ENCODE peak calls at places on chromosomes 5 and 9, in ten cellular contexts. N is RWPE1; V is H9; G is stimulated activated CD4-positive, alpha-beta T cell treated with anti-CD3 and anti-CD28 coated beads, TNF-alpha, amount 100 ng/mL, for 48 hours; A is AG08395; P is activated T-cell treated with anti-CD3 and anti-CD28 coated beads for 48 hours; U is GDM1; C is fibroblast of mammary gland; Y is stimulated activated CD8-positive, alpha-beta memory T cell treated with anti-CD3 and anti-CD28 coated beads, Interleukin-2, amount 100 ng/mL, for 48 hours; F is GM03348. H is an unnamed sample.

GRCh38 chr5:80284720-80285119 is 28.9 kb upstream of the SERINC5 start:
- DNase-seq in N (no peak), V (no peak), G (no peak), A (no peak), P (no peak), U (no peak), C (no peak), Y (no peak), F (no peak), H (no peak)

GRCh38 chr9:93231716-93232115 is 47.8 kb downstream of the WNK2 start:
- DNase-seq in N (no peak), V (no peak), G (no peak), A (no peak), P (no peak), U (no peak), C (no peak), Y (no peak), F (no peak), H (no peak)

GRCh38 chr9:101455656-101456235 is 20.2 kb upstream of the ALDOB start:
- DNase-seq in N (no peak), V (no peak), G (no peak), A (peak; percentile 41), P (no peak), U (no peak), C (peak; percentile 73), Y (no peak), F (peak; percentile 55), H (no peak)

GRCh38 chr5:136042665-136043121 is 13.9 kb downstream of the TGFBI start:
- DNase-seq in N (no peak), V (no peak), G (no peak), A (no peak), P (no peak), U (peak; percentile 11), C (no peak), Y (no peak), F (no peak), H (no peak)

GRCh38 chr9:13444696-13445095 is 165.2 kb upstream of the MPDZ start:
- DNase-seq in N (no peak), V (no peak), G (no peak), A (no peak), P (no peak), U (no peak), C (no peak), Y (no peak), F (no peak), H (no peak)

GRCh38 chr9:16012621-16013020 is 459.8 kb downstream of the CCDC171 start:
- DNase-seq in N (no peak), V (no peak), G (no peak), A (peak; percentile 40), P (no peak), U (no peak), C (peak; percentile 77), Y (no peak), F (no peak), H (no peak)

GRCh38 chr5:82168294-82168693 is 109.9 kb downstream of the RPS23 start:
- DNase-seq in N (no peak), V (no peak), G (no peak), A (peak; percentile 41), P (no peak), U (no peak), C (peak; percentile 35), Y (no peak), F (peak; percentile 41), H (no peak)

GRCh38 chr9:127132921-127133647 is 10.6 kb upstream of the ANGPTL2 start:
- DNase-seq in N (no peak), V (peak; percentile 50), G (no peak), A (peak; percentile 38), P (no peak), U (no peak), C (peak; percentile 50), Y (no peak), F (peak; percentile 62), H (no peak)

GRCh38 chr5:134438268-134438622 is 26.6 kb upstream of the CDKN2AIPNL start:
- DNase-seq in N (no peak), V (no peak), G (no peak), A (peak; percentile 57), P (no peak), U (no peak), C (peak; percentile 95), Y (no peak), F (peak; percentile 49), H (no peak)

GRCh38 chr9:127020036-127020435 is 102.4 kb downstream of the ANGPTL2 start:
- DNase-seq in N (no peak), V (no peak), G (no peak), A (no peak), P (no peak), U (no peak), C (no peak), Y (no peak), F (no peak), H (no peak)

GRCh38 chr9:137456061-137456863 is 2.9 kb downstream of the NSMF start:
- DNase-seq in N (no peak), V (no peak), G (no peak), A (no peak), P (no peak), U (no peak), C (peak; percentile 45), Y (no peak), F (no peak), H (peak; percentile 10)

GRCh38 chr9:97958812-97959511 is 21.0 kb upstream of the HEMGN start:
- DNase-seq in N (no peak), V (no peak), G (no peak), A (peak; percentile 33), P (no peak), U (no peak), C (peak; percentile 71), Y (no peak), F (peak; percentile 33), H (no peak)

GRCh38 chr9:8880031-8880430 is 1080.5 kb upstream of the DMAC1 start:
- DNase-seq in N (no peak), V (no peak), G (no peak), A (no peak), P (no peak), U (no peak), C (no peak), Y (no peak), F (no peak), H (no peak)

GRCh38 chr5:137070521-137070920 is 428.6 kb downstream of the SPOCK1 start:
- DNase-seq in N (no peak), V (no peak), G (no peak), A (no peak), P (no peak), U (no peak), C (no peak), Y (no peak), F (no peak), H (no peak)

GRCh38 chr5:140011297-140011802 is 31.7 kb downstream of the NRG2 start:
- DNase-seq in N (peak; percentile 20), V (no peak), G (no peak), A (no peak), P (no peak), U (no peak), C (peak; percentile 28), Y (no peak), F (no peak), H (no peak)

GRCh38 chr5:139636207-139636792 is 11.8 kb upstream of the CXXC5 start:
- DNase-seq in N (no peak), V (no peak), G (peak; percentile 59), A (no peak), P (peak; percentile 45), U (no peak), C (no peak), Y (peak; percentile 52), F (no peak), H (no peak)

GRCh38 chr5:116573617-116574431 is 799 bp downstream of the SEMA6A start:
- DNase-seq in N (no peak), V (no peak), G (no peak), A (no peak), P (no peak), U (no peak), C (no peak), Y (no peak), F (peak; percentile 35), H (peak; percentile 26)

GRCh38 chr5:52810426-52810825 is 22.7 kb downstream of the ITGA1 start:
- DNase-seq in N (no peak), V (no peak), G (no peak), A (no peak), P (no peak), U (no peak), C (no peak), Y (no peak), F (no peak), H (no peak)

GRCh38 chr9:125049212-125049611 is 94.1 kb downstream of the SCAI start:
- DNase-seq in N (no peak), V (no peak), G (no peak), A (no peak), P (no peak), U (no peak), C (no peak), Y (no peak), F (no peak), H (no peak)

GRCh38 chr5:179698935-179699639 is at the start of gene CANX:
- DNase-seq in N (peak; percentile 65), V (no peak), G (no peak), A (peak; percentile 39), P (no peak), U (no peak), C (no peak), Y (no peak), F (no peak), H (no peak)